ENCODE peak calls at places on chromosome 9, in nine cellular contexts. F is CD8-positive, alpha-beta memory T cell; U is GM23248; Y is hepatocyte; S is fibroblast of lung; X is pancreas; V is MM.1S; G is transverse colon; N is mesendoderm. T is an unnamed sample.

GRCh38 chr9:2727966-2728613 is 10.8 kb downstream of the KCNV2 start:
- DNase-seq in Y (peak; percentile 72), S (peak; percentile 80), G (no peak), V (peak; percentile 44), X (no peak), U (peak; percentile 81), F (peak; percentile 4), N (peak; percentile 81), T (no peak)

GRCh38 chr9:134358026-134358967 is 32.0 kb downstream of the RXRA start:
- DNase-seq in F (no peak), Y (no peak), X (no peak), G (no peak), S (no peak), U (peak; percentile 36), N (no peak), V (no peak), T (no peak)

GRCh38 chr9:86408121-86408520 is 53.9 kb upstream of the TUT7 start:
- DNase-seq in Y (no peak), S (peak; percentile 52), N (no peak), V (no peak), X (no peak), U (peak; percentile 43), G (no peak), F (no peak), T (no peak)

GRCh38 chr9:74644015-74644414 is 146.9 kb downstream of the RORB start:
- DNase-seq in G (no peak), F (no peak), S (no peak), N (no peak), Y (peak; percentile 24), U (no peak), X (no peak), V (no peak), T (no peak)

GRCh38 chr9:122821278-122821952 is 7.0 kb downstream of the PDCL start:
- DNase-seq in N (no peak), F (no peak), S (peak; percentile 64), V (no peak), Y (no peak), G (peak; percentile 40), U (no peak), X (no peak), T (no peak)

GRCh38 chr9:137273616-137274320 is 3.8 kb upstream of the TOR4A start:
- DNase-seq in F (no peak), N (no peak), G (no peak), Y (no peak), U (no peak), S (no peak), X (no peak), V (no peak), T (no peak)

GRCh38 chr9:971901-972511 is 4.4 kb upstream of the DMRT3 start:
- DNase-seq in Y (peak; percentile 37), F (no peak), X (peak; percentile 70), S (no peak), G (peak; percentile 46), N (peak; percentile 90), V (no peak), U (no peak), T (no peak)

GRCh38 chr9:76136986-76137385 is 246.5 kb downstream of the PCSK5 start:
- DNase-seq in G (no peak), F (no peak), X (no peak), U (peak; percentile 76), S (peak; percentile 62), Y (peak; percentile 38), N (peak; percentile 81), V (no peak), T (no peak)

GRCh38 chr9:114039484-114039883 is 38.6 kb downstream of the AMBP start:
- DNase-seq in U (no peak), S (no peak), F (no peak), X (peak; percentile 24), N (no peak), G (no peak), V (no peak), Y (no peak), T (no peak)

GRCh38 chr9:86721843-86722705 is 225.2 kb downstream of the GAS1 start:
- DNase-seq in N (peak; percentile 76), U (peak; percentile 92), Y (peak; percentile 57), F (no peak), S (peak; percentile 91), V (no peak), X (no peak), G (no peak), T (no peak)

GRCh38 chr9:6506571-6506970 is 93.6 kb downstream of the UHRF2 start:
- DNase-seq in N (no peak), Y (no peak), X (no peak), F (no peak), V (no peak), S (no peak), U (peak; percentile 63), G (no peak), T (no peak)

GRCh38 chr9:101977614-101978210 is 239.3 kb upstream of the GRIN3A start:
- DNase-seq in U (peak; percentile 32), G (no peak), S (peak; percentile 23), Y (peak; percentile 32), N (peak; percentile 13), F (no peak), X (no peak), V (peak; percentile 41), T (no peak)

GRCh38 chr9:22141906-22142305 is 132.8 kb upstream of the CDKN2B start:
- DNase-seq in S (peak; percentile 74), X (no peak), F (no peak), G (no peak), U (peak; percentile 43), Y (peak; percentile 12), V (no peak), N (no peak), T (no peak)

GRCh38 chr9:4828776-4829175 is 36.0 kb downstream of the RCL1 start:
- DNase-seq in N (no peak), S (peak; percentile 65), U (peak; percentile 67), G (no peak), X (no peak), V (no peak), Y (no peak), F (no peak), T (no peak)

GRCh38 chr9:99113418-99114048 is 8.6 kb downstream of the TGFBR1 start:
- DNase-seq in G (no peak), Y (no peak), U (no peak), F (no peak), N (no peak), X (no peak), V (no peak), S (no peak), T (no peak)

GRCh38 chr9:33449715-33450114 is 2.3 kb upstream of the AQP3 start:
- DNase-seq in N (no peak), X (no peak), V (no peak), G (no peak), U (no peak), S (no peak), F (no peak), Y (no peak), T (no peak)

GRCh38 chr9:120924698-120925534 is 1.7 kb downstream of the TRAF1 start:
- DNase-seq in G (no peak), V (no peak), F (peak; percentile 42), S (no peak), Y (no peak), X (no peak), U (no peak), N (no peak), T (no peak)

GRCh38 chr9:132026932-132027585 is 52.6 kb downstream of the MED27 start:
- DNase-seq in S (no peak), V (no peak), U (peak; percentile 82), G (no peak), X (no peak), N (peak; percentile 90), Y (no peak), F (no peak), T (no peak)

GRCh38 chr9:15149450-15149849 is 157.6 kb downstream of the TTC39B start:
- DNase-seq in F (no peak), G (no peak), N (no peak), S (no peak), X (no peak), Y (no peak), V (no peak), U (no peak), T (no peak)

GRCh38 chr9:89891221-89892052 is 286.6 kb downstream of the GADD45G start:
- DNase-seq in Y (no peak), N (no peak), U (no peak), V (no peak), X (no peak), S (peak; percentile 26), G (peak; percentile 30), F (no peak), T (no peak)

GRCh38 chr9:116336133-116336862 is 182.7 kb downstream of the PAPPA start:
- DNase-seq in U (peak; percentile 47), V (no peak), G (no peak), N (no peak), S (peak; percentile 46), X (no peak), F (no peak), Y (no peak), T (no peak)

DNA sequence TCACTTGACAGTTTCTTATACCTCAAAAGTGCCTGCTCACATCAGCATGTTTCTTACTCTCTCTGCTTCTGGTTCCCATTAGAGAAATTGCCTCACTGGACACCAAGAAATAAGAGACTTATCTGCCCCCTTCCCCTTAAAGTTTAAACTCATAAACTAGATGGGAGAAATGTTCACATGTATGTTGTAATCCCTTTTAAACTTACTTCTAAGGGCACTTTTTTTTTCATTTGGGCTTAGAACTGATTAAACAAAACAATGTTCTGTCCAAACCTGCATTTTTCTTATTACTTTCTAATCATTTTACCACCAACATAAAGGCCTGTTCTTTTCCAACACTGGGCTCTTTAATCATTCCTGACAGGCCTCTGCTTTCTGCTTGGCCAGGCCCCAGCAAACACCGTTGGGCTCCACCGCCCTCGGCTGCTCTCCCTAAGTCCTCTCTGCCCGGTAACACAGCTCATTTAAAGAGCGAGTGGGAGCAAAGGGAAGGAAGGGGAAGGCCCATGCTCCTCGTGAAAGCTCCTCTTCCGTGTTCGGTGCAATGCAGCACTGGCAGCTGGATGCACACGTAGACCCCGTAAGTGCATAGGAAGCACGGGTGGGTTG is 53.4 kb downstream of the ROR2 start:
- DNase-seq in U (peak; percentile 32), X (peak; percentile 65), G (peak; percentile 40), N (no peak), V (no peak), Y (peak; percentile 70), S (peak; percentile 69), F (no peak), T (no peak)
- H3K27ac ChIP-seq in U (peak overlapping the region; percentile 8), X (no peak overlapping the region), G (peak overlapping the region; percentile 78), N (no peak overlapping the region), V (no peak overlapping the region), Y (peak overlapping the region; percentile 81), S (no peak overlapping the region), F (no peak overlapping the region), T (no peak overlapping the region)

GRCh38 chr9:34522971-34523797 is at the start of gene ENHO:
- DNase-seq in X (peak; percentile 97), G (peak; percentile 92), Y (peak; percentile 94), F (peak; percentile 90), S (peak; percentile 76), V (peak; percentile 90), N (peak; percentile 94), U (peak; percentile 93), T (peak; percentile 28)
- H3K27ac ChIP-seq in X (no peak within 1 kb of the TSS), G (peak within 1 kb of the TSS; percentile 57), Y (no peak within 1 kb of the TSS), F (no peak within 1 kb of the TSS), S (no peak within 1 kb of the TSS), V (no peak within 1 kb of the TSS), N (no peak within 1 kb of the TSS), U (no peak within 1 kb of the TSS), T (no peak within 1 kb of the TSS)

GRCh38 chr9:112072721-112073553 is 102.2 kb downstream of the SUSD1 start:
- DNase-seq in Y (no peak), S (peak; percentile 91), V (no peak), G (peak; percentile 6), N (peak; percentile 53), U (peak; percentile 92), X (no peak), F (no peak), T (no peak)
- H3K27ac ChIP-seq in Y (peak overlapping the region; percentile 93), S (peak overlapping the region; percentile 94), V (no peak overlapping the region), G (peak overlapping the region; percentile 88), N (no peak overlapping the region), U (peak overlapping the region; percentile 97), X (no peak overlapping the region), F (peak overlapping the region; percentile 68), T (no peak overlapping the region)

GRCh38 chr9:124660341-124660801 is 110.7 kb downstream of the NR6A1 start:
- DNase-seq in N (peak; percentile 57), F (no peak), Y (peak; percentile 48), S (peak; percentile 57), V (no peak), U (peak; percentile 72), X (no peak), G (peak; percentile 11), T (no peak)
- H3K27ac ChIP-seq in N (peak overlapping the region; percentile 49), F (peak overlapping the region; percentile 49), Y (peak overlapping the region; percentile 97), S (peak overlapping the region; percentile 63), V (no peak overlapping the region), U (peak overlapping the region; percentile 95), X (no peak overlapping the region), G (peak overlapping the region; percentile 77), T (no peak overlapping the region)